ENCODE peak calls at places on chromosomes 4 and X, in five cellular contexts. One of them, this sample, is unnamed.

GRCh38 chr4:26197018-26197779 is 123.6 kb upstream of the RBPJ start:
- DNase-seq in Right ventricle myocardium superior: no peak
- DNase-seq in AG04450: peak
- DNase-seq in mesothelial cell of epicardium: no peak
- DNase-seq in bronchial epithelial cell: peak
- DNase-seq in this sample: peak

GRCh38 chr4:122911588-122911987 is 10.8 kb downstream of the NUDT6 start:
- DNase-seq in Right ventricle myocardium superior: no peak
- DNase-seq in AG04450: no peak
- DNase-seq in mesothelial cell of epicardium: no peak
- DNase-seq in bronchial epithelial cell: no peak
- DNase-seq in this sample: no peak

GRCh38 chrX:41661366-41662095 is 27.2 kb upstream of the GPR34 start:
- DNase-seq in Right ventricle myocardium superior: no peak
- DNase-seq in AG04450: no peak
- DNase-seq in mesothelial cell of epicardium: no peak
- DNase-seq in bronchial epithelial cell: peak
- DNase-seq in this sample: no peak

GRCh38 chr4:6957994-6958393 is 48.4 kb downstream of the TBC1D14 start:
- DNase-seq in Right ventricle myocardium superior: no peak
- DNase-seq in AG04450: no peak
- DNase-seq in mesothelial cell of epicardium: no peak
- DNase-seq in bronchial epithelial cell: no peak
- DNase-seq in this sample: no peak

GRCh38 chr4:79022529-79022928 is 83.3 kb upstream of the PAQR3 start:
- DNase-seq in Right ventricle myocardium superior: no peak
- DNase-seq in AG04450: no peak
- DNase-seq in mesothelial cell of epicardium: no peak
- DNase-seq in bronchial epithelial cell: no peak
- DNase-seq in this sample: no peak

GRCh38 chrX:79161655-79162054 is 17.2 kb downstream of the GPR174 start:
- DNase-seq in Right ventricle myocardium superior: no peak
- DNase-seq in AG04450: no peak
- DNase-seq in mesothelial cell of epicardium: no peak
- DNase-seq in bronchial epithelial cell: no peak
- DNase-seq in this sample: no peak

GRCh38 chr4:8613421-8614364 is 21.1 kb downstream of the CPZ start:
- DNase-seq in Right ventricle myocardium superior: peak
- DNase-seq in AG04450: no peak
- DNase-seq in mesothelial cell of epicardium: no peak
- DNase-seq in bronchial epithelial cell: no peak
- DNase-seq in this sample: no peak

GRCh38 chrX:150683536-150684146 is 9.6 kb upstream of the MTMR1 start:
- DNase-seq in Right ventricle myocardium superior: no peak
- DNase-seq in AG04450: no peak
- DNase-seq in mesothelial cell of epicardium: no peak
- DNase-seq in bronchial epithelial cell: no peak
- DNase-seq in this sample: peak

GRCh38 chrX:152819271-152819670 is 11.3 kb downstream of the CETN2 start:
- DNase-seq in Right ventricle myocardium superior: no peak
- DNase-seq in AG04450: no peak
- DNase-seq in mesothelial cell of epicardium: no peak
- DNase-seq in bronchial epithelial cell: peak
- DNase-seq in this sample: no peak

GRCh38 chr4:89039735-89040338 is 17.1 kb downstream of the FAM13A start:
- DNase-seq in Right ventricle myocardium superior: no peak
- DNase-seq in AG04450: no peak
- DNase-seq in mesothelial cell of epicardium: no peak
- DNase-seq in bronchial epithelial cell: no peak
- DNase-seq in this sample: no peak

GRCh38 chrX:7385131-7385530 is 237.2 kb upstream of the PUDP start:
- DNase-seq in Right ventricle myocardium superior: no peak
- DNase-seq in AG04450: no peak
- DNase-seq in mesothelial cell of epicardium: no peak
- DNase-seq in bronchial epithelial cell: no peak
- DNase-seq in this sample: no peak

GRCh38 chr4:4526401-4526800 is 15.4 kb downstream of the STX18 start:
- DNase-seq in Right ventricle myocardium superior: no peak
- DNase-seq in AG04450: no peak
- DNase-seq in mesothelial cell of epicardium: no peak
- DNase-seq in bronchial epithelial cell: no peak
- DNase-seq in this sample: no peak

GRCh38 chr4:15352508-15352907 is 75.3 kb upstream of the C1QTNF7 start:
- DNase-seq in Right ventricle myocardium superior: no peak
- DNase-seq in AG04450: no peak
- DNase-seq in mesothelial cell of epicardium: no peak
- DNase-seq in bronchial epithelial cell: no peak
- DNase-seq in this sample: no peak

GRCh38 chr4:159003420-159004253 is 99.2 kb upstream of the RAPGEF2 start:
- DNase-seq in Right ventricle myocardium superior: no peak
- DNase-seq in AG04450: no peak
- DNase-seq in mesothelial cell of epicardium: no peak
- DNase-seq in bronchial epithelial cell: peak
- DNase-seq in this sample: no peak

GRCh38 chrX:119755981-119756533 is 2.3 kb upstream of the SOWAHD start:
- DNase-seq in Right ventricle myocardium superior: no peak
- DNase-seq in AG04450: peak
- DNase-seq in mesothelial cell of epicardium: no peak
- DNase-seq in bronchial epithelial cell: no peak
- DNase-seq in this sample: no peak

GRCh38 chr4:25174674-25175073 is 14.4 kb upstream of the SEPSECS start:
- DNase-seq in Right ventricle myocardium superior: no peak
- DNase-seq in AG04450: no peak
- DNase-seq in mesothelial cell of epicardium: no peak
- DNase-seq in bronchial epithelial cell: peak
- DNase-seq in this sample: peak

GRCh38 chr4:135120190-135120589 is 918.6 kb upstream of the PABPC4L start:
- DNase-seq in Right ventricle myocardium superior: no peak
- DNase-seq in AG04450: no peak
- DNase-seq in mesothelial cell of epicardium: no peak
- DNase-seq in bronchial epithelial cell: no peak
- DNase-seq in this sample: no peak

GRCh38 chrX:11437642-11438379 is 144.6 kb downstream of the AMELX start:
- DNase-seq in Right ventricle myocardium superior: peak
- DNase-seq in AG04450: no peak
- DNase-seq in mesothelial cell of epicardium: no peak
- DNase-seq in bronchial epithelial cell: peak
- DNase-seq in this sample: no peak

GRCh38 chrX:103248553-103248952 is 6.4 kb downstream of the TCEAL8 start:
- DNase-seq in Right ventricle myocardium superior: no peak
- DNase-seq in AG04450: no peak
- DNase-seq in mesothelial cell of epicardium: no peak
- DNase-seq in bronchial epithelial cell: peak
- DNase-seq in this sample: peak

GRCh38 chr4:165799384-165799815 is 73.6 kb upstream of the TLL1 start:
- DNase-seq in Right ventricle myocardium superior: no peak
- DNase-seq in AG04450: no peak
- DNase-seq in mesothelial cell of epicardium: no peak
- DNase-seq in bronchial epithelial cell: no peak
- DNase-seq in this sample: no peak

GRCh38 chr4:150828159-150828558 is 186.9 kb downstream of the LRBA start:
- DNase-seq in Right ventricle myocardium superior: no peak
- DNase-seq in AG04450: no peak
- DNase-seq in mesothelial cell of epicardium: no peak
- DNase-seq in bronchial epithelial cell: no peak
- DNase-seq in this sample: no peak

GRCh38 chr4:149465941-149466340 is 349.7 kb downstream of the IQCM start:
- DNase-seq in Right ventricle myocardium superior: no peak
- DNase-seq in AG04450: no peak
- DNase-seq in mesothelial cell of epicardium: no peak
- DNase-seq in bronchial epithelial cell: peak
- DNase-seq in this sample: no peak

GRCh38 chr4:139214039-139214534 is 37.1 kb upstream of the ELF2 start:
- DNase-seq in Right ventricle myocardium superior: peak
- DNase-seq in AG04450: no peak
- DNase-seq in mesothelial cell of epicardium: no peak
- DNase-seq in bronchial epithelial cell: no peak
- DNase-seq in this sample: no peak

GRCh38 chr4:125728568-125728967 is 413.8 kb downstream of the FAT4 start:
- DNase-seq in Right ventricle myocardium superior: no peak
- DNase-seq in AG04450: peak
- DNase-seq in mesothelial cell of epicardium: no peak
- DNase-seq in bronchial epithelial cell: peak
- DNase-seq in this sample: peak

GRCh38 chr4:152106781-152107321 is 346.0 kb upstream of the GATB start:
- DNase-seq in Right ventricle myocardium superior: no peak
- DNase-seq in AG04450: no peak
- DNase-seq in mesothelial cell of epicardium: no peak
- DNase-seq in bronchial epithelial cell: no peak
- DNase-seq in this sample: peak

GRCh38 chrX:125646195-125646594 is 326.5 kb downstream of the TEX13C start:
- DNase-seq in Right ventricle myocardium superior: no peak
- DNase-seq in AG04450: no peak
- DNase-seq in mesothelial cell of epicardium: no peak
- DNase-seq in bronchial epithelial cell: no peak
- DNase-seq in this sample: no peak

GRCh38 chrX:105695451-105695850 is 126.9 kb upstream of the NRK start:
- DNase-seq in Right ventricle myocardium superior: no peak
- DNase-seq in AG04450: no peak
- DNase-seq in mesothelial cell of epicardium: no peak
- DNase-seq in bronchial epithelial cell: peak
- DNase-seq in this sample: peak

GRCh38 chr4:85828295-85828910 is 353.5 kb downstream of the ARHGAP24 start:
- DNase-seq in Right ventricle myocardium superior: no peak
- DNase-seq in AG04450: no peak
- DNase-seq in mesothelial cell of epicardium: no peak
- DNase-seq in bronchial epithelial cell: peak
- DNase-seq in this sample: peak

GRCh38 chr4:136927172-136927571 is 605.1 kb downstream of the PCDH18 start:
- DNase-seq in Right ventricle myocardium superior: no peak
- DNase-seq in AG04450: no peak
- DNase-seq in mesothelial cell of epicardium: no peak
- DNase-seq in bronchial epithelial cell: peak
- DNase-seq in this sample: peak

GRCh38 chrX:109360301-109360700 is 121.6 kb downstream of the GUCY2F start:
- DNase-seq in Right ventricle myocardium superior: no peak
- DNase-seq in AG04450: no peak
- DNase-seq in mesothelial cell of epicardium: no peak
- DNase-seq in bronchial epithelial cell: peak
- DNase-seq in this sample: no peak

GRCh38 chrX:10972731-10973130 is 138.4 kb upstream of the HCCS start:
- DNase-seq in Right ventricle myocardium superior: no peak
- DNase-seq in AG04450: no peak
- DNase-seq in mesothelial cell of epicardium: no peak
- DNase-seq in bronchial epithelial cell: no peak
- DNase-seq in this sample: no peak

GRCh38 chr4:4338632-4339031 is 48.3 kb upstream of the NSG1 start:
- DNase-seq in Right ventricle myocardium superior: no peak
- DNase-seq in AG04450: no peak
- DNase-seq in mesothelial cell of epicardium: no peak
- DNase-seq in bronchial epithelial cell: no peak
- DNase-seq in this sample: no peak

GRCh38 chr4:8155660-8156421 is 2.8 kb downstream of the ABLIM2 start:
- DNase-seq in Right ventricle myocardium superior: peak
- DNase-seq in AG04450: no peak
- DNase-seq in mesothelial cell of epicardium: no peak
- DNase-seq in bronchial epithelial cell: no peak
- DNase-seq in this sample: no peak

GRCh38 chrX:133448512-133449076 is 33.3 kb upstream of the GPC4 start:
- DNase-seq in Right ventricle myocardium superior: no peak
- DNase-seq in AG04450: no peak
- DNase-seq in mesothelial cell of epicardium: no peak
- DNase-seq in bronchial epithelial cell: peak
- DNase-seq in this sample: no peak

GRCh38 chr4:8255698-8256441 is 13.7 kb upstream of the HTRA3 start:
- DNase-seq in Right ventricle myocardium superior: peak
- DNase-seq in AG04450: no peak
- DNase-seq in mesothelial cell of epicardium: no peak
- DNase-seq in bronchial epithelial cell: no peak
- DNase-seq in this sample: no peak

This sample was measured in MCF 10A.